ENCODE peak calls at places on chromosomes 11 and 22, in seven cellular contexts. L, T, J, V, Q, R and C are unnamed samples.

GRCh38 chr22:50209893-50210292 is 9.1 kb downstream of the SELENOO start:
- DNase-seq in J (no peak), Q (peak), V (peak), R (peak), T (peak), L (no peak), C (peak)

GRCh38 chr22:27024982-27025381 is 367.6 kb downstream of the MIAT start:
- DNase-seq in T (no peak), Q (no peak), V (no peak), R (no peak), L (no peak), J (no peak), C (no peak)

GRCh38 chr11:69642549-69642912 is 1.6 kb downstream of the CCND1 start:
- DNase-seq in V (peak), Q (no peak), L (no peak), T (no peak), J (no peak), R (peak), C (no peak)

GRCh38 chr11:7689239-7689638 is 15.9 kb upstream of the CYB5R2 start:
- DNase-seq in T (no peak), J (no peak), Q (no peak), R (no peak), L (no peak), V (no peak), C (no peak)

GRCh38 chr11:83033367-83033766 is 38.3 kb downstream of the RAB30 start:
- DNase-seq in R (no peak), V (no peak), Q (no peak), L (no peak), J (no peak), T (no peak), C (no peak)

GRCh38 chr22:43213066-43213465 is 26.1 kb upstream of the TTLL12 start:
- DNase-seq in V (peak), T (peak), R (no peak), L (no peak), J (no peak), Q (no peak), C (no peak)

GRCh38 chr11:96278039-96278897 is 64.7 kb downstream of the MAML2 start:
- DNase-seq in J (no peak), V (no peak), Q (no peak), R (no peak), L (no peak), T (no peak), C (no peak)

GRCh38 chr11:45646275-45646970 is 19.0 kb downstream of the CHST1 start:
- DNase-seq in R (peak), Q (no peak), J (peak), V (peak), L (peak), T (no peak), C (peak)

GRCh38 chr11:18054511-18055103 is 8.5 kb upstream of the TPH1 start:
- DNase-seq in R (no peak), T (no peak), L (no peak), V (no peak), Q (no peak), J (no peak), C (no peak)

GRCh38 chr11:123484448-123484847 is 54.4 kb downstream of the GRAMD1B start:
- DNase-seq in R (no peak), J (no peak), T (no peak), V (no peak), L (no peak), Q (no peak), C (no peak)

DNA sequence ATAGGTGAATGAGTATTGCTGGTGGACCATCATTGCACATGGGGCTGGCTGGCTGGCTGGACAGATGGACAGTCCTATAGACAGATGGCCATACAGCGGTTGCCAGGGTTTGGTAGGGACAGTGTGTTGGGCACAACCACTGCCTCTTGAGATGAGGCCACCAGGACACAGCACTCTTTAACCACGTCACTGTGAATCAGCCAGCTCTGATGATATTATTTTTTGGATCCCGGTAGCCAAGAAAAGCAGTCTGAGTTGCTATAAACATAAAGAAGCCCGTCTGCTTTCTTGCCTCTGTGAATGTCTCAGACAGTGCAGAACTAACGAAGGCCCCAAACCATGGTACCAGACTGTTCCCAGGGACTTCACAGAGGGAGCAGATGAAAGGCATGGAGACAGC is 115.9 kb upstream of the CSNK2A3 start:
- DNase-seq in Q (no peak), L (no peak), J (no peak), V (no peak), T (no peak), R (no peak), C (no peak)
- TF ChIP-seq JUND in Q (no peak), L (no peak), J (no peak), V (no peak), T (no peak), R (no peak), C (no peak)

GRCh38 chr22:35552186-35552842 is 11.7 kb downstream of the RASD2 start:
- DNase-seq in Q (peak), T (peak), V (peak), R (peak), L (no peak), J (peak), C (peak)
- TF ChIP-seq JUND in Q (no peak), T (no peak), V (no peak), R (no peak), L (no peak), J (no peak), C (no peak)

GRCh38 chr22:28711341-28711740 is 30.3 kb downstream of the CHEK2 start:
- DNase-seq in L (no peak), T (no peak), J (no peak), R (no peak), V (no peak), Q (no peak), C (no peak)

GRCh38 chr22:28714043-28714442 is 27.6 kb downstream of the CHEK2 start:
- DNase-seq in V (no peak), L (no peak), J (no peak), R (no peak), Q (no peak), T (no peak), C (no peak)

GRCh38 chr22:28711820-28712777 is 29.5 kb downstream of the CHEK2 start:
- DNase-seq in V (no peak), R (no peak), L (no peak), Q (peak), J (no peak), T (no peak), C (no peak)

GRCh38 chr22:28710112-28710888 is 30.7 kb upstream of the TTC28 start:
- DNase-seq in R (peak), V (no peak), T (no peak), Q (peak), L (no peak), J (no peak), C (no peak)

GRCh38 chr22:28710889-28711285 is 30.7 kb downstream of the CHEK2 start:
- DNase-seq in V (no peak), T (no peak), L (no peak), R (peak), J (no peak), Q (no peak), C (no peak)
- TF ChIP-seq JUND in V (no peak), T (no peak), L (no peak), R (no peak), J (no peak), Q (no peak), C (no peak)

GRCh38 chr11:111297696-111298095 is 650 bp upstream of the POU2AF3 start:
- DNase-seq in V (no peak), T (peak), L (no peak), J (no peak), R (no peak), Q (no peak), C (no peak)

GRCh38 chr11:111298466-111299110 is at the start of gene POU2AF3:
- DNase-seq in J (no peak), T (no peak), Q (no peak), L (no peak), R (no peak), V (no peak), C (no peak)

GRCh38 chr11:111300569-111300968 is 2.2 kb downstream of the POU2AF3 start:
- DNase-seq in L (no peak), R (no peak), Q (no peak), T (no peak), J (no peak), V (no peak), C (no peak)

GRCh38 chr11:111301004-111301839 is 2.9 kb downstream of the POU2AF3 start:
- DNase-seq in J (no peak), L (no peak), R (no peak), V (no peak), T (no peak), Q (no peak), C (no peak)

GRCh38 chr11:111299111-111300026 is 1.0 kb downstream of the POU2AF3 start:
- DNase-seq in R (peak), T (peak), J (no peak), Q (peak), L (no peak), V (no peak), C (peak)
- TF ChIP-seq JUND in R (no peak), T (no peak), J (no peak), Q (no peak), L (no peak), V (no peak), C (no peak)

DNA sequence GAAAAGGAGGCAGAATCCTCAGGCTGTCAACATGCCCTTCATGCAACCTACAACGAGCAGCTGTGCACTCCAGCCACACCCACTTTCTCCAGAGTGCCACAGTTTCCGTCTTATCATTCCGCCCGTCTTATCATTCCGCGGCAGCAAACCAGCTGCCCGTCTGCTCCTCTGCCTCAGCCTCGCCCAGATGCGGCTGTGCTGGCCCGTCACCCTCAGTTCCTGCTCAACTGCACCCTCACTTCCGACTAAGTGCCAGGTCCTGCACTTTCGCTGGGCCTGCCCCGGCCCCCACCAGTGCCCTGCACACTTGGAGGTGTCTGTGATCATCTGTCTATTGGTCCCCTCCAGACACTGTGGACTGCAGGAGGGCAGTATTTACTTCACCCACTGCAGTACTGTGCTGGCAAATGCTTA is 43.7 kb downstream of the MICAL3 start:
- DNase-seq in V (peak), L (no peak), R (peak), T (no peak), Q (no peak), J (no peak), C (no peak)
- TF ChIP-seq JUND in V (peak), L (no peak), R (no peak), T (no peak), Q (no peak), J (no peak), C (no peak)

DNA sequence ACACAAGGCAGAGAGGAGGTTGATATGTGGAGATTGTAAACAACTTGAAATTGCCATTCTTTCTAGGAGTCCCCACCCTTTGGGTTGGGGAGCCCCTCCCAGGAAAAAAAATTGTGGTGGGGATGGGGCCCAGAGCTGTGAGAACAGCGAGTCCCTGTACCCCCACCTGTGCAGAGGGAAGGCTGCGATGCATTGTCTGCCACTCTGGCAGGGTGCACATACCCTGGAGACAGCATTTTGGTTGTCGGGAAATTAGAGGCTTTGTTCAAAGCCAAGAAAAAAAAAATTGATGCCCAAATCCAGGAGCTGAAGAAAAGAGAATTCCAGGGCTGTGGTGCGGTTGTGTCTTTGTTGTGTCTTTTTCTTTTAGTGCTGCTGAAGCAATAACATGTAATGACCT is 8.2 kb upstream of the PKNOX2 start:
- DNase-seq in R (no peak), J (no peak), T (no peak), Q (no peak), V (no peak), L (no peak), C (no peak)
- TF ChIP-seq JUND in R (no peak), J (no peak), T (no peak), Q (no peak), V (no peak), L (no peak), C (no peak)

DNA sequence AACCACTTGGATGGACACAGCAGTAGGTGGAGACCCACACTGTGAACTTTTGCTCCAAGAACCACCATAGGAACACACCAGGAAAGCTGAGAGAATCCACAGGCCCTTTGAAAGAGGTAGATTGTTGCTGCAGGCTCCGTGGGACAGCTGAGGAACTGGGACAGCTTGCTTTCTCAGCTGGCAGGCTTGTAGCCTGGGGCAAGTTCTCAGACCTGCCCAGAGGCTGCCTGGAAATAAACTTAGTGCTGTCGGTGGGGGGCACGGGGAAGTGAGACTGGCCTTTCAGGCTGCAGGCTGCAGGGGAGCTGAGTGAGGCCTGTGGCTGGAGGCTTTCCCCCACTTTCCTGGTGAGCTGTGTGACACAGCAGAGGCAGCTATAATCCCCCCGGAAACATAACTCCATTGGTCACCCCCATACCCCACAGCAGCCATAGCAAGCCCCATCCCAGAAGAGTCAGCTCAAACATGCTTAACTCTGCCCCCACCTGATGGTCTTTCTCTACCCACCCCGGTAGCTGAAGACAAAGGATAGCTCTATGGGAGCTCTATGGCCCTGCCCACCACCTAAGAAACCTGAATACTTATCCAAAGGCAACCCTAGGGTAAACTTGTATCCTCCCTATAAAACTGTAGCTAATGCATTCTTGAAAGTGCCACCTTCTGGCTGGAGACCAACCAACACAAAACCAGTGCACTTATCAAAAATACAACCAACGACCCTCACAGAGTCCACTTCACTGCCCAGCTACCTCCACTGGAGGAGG is 21.4 kb upstream of the ACRV1 start:
- DNase-seq in Q (no peak), T (no peak), L (no peak), R (no peak), J (no peak), V (no peak), C (no peak)
- TF ChIP-seq JUND in Q (no peak), T (no peak), L (no peak), R (no peak), J (no peak), V (no peak), C (no peak)

GRCh38 chr22:45334068-45334467 is 24.3 kb downstream of the FAM118A start:
- DNase-seq in V (no peak), T (no peak), J (no peak), R (no peak), Q (no peak), L (no peak), C (no peak)

GRCh38 chr22:45335854-45336492 is 26.2 kb downstream of the FAM118A start:
- DNase-seq in V (no peak), Q (no peak), L (no peak), J (no peak), R (no peak), T (no peak), C (no peak)

GRCh38 chr22:45334528-45334927 is 24.8 kb downstream of the FAM118A start:
- DNase-seq in L (no peak), J (no peak), T (no peak), R (no peak), V (no peak), Q (no peak), C (no peak)

GRCh38 chr22:45336971-45337431 is 27.3 kb downstream of the FAM118A start:
- DNase-seq in Q (no peak), J (no peak), L (no peak), V (no peak), R (no peak), T (no peak), C (no peak)

GRCh38 chr22:45335021-45335818 is 25.5 kb downstream of the FAM118A start:
- DNase-seq in Q (no peak), T (peak), R (peak), L (no peak), J (no peak), V (no peak), C (no peak)
- TF ChIP-seq JUND in Q (no peak), T (no peak), R (no peak), L (no peak), J (no peak), V (no peak), C (no peak)

DNA sequence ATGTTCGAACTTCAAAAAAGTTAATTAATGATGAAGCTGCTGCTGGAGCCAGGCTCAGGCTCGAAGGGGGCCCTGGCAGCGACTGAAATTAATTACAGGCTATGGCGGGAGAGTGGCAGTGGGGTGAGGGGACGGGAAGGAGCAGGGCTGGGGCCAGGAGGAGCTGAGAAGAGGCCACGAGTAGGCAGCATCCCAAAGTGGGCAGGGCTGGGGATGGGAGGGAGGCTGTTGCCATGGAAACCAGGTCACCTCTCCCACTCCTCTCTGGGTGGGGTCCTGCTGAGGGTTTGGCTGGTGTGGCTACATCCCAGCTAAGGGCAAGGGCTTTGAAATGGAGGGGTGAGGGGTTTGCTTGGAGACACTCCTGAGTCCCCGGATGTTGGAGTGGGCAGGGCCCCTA is 23.9 kb downstream of the CACNA1I start:
- DNase-seq in T (no peak), L (no peak), R (no peak), Q (no peak), V (no peak), J (no peak), C (no peak)
- TF ChIP-seq JUND in T (no peak), L (no peak), R (no peak), Q (no peak), V (no peak), J (no peak), C (no peak)

GRCh38 chr11:16905375-16905774 is 108.8 kb downstream of the PLEKHA7 start:
- DNase-seq in Q (no peak), V (no peak), T (no peak), L (no peak), R (no peak), J (no peak), C (no peak)

GRCh38 chr11:16899708-16900107 is 114.5 kb downstream of the PLEKHA7 start:
- DNase-seq in Q (no peak), T (no peak), J (no peak), L (no peak), V (no peak), R (no peak), C (no peak)

GRCh38 chr11:16902182-16902581 is 112.0 kb downstream of the PLEKHA7 start:
- DNase-seq in R (no peak), J (peak), Q (no peak), V (no peak), T (no peak), L (peak), C (no peak)

GRCh38 chr11:16898274-16898985 is 115.8 kb downstream of the PLEKHA7 start:
- DNase-seq in T (no peak), V (no peak), J (no peak), Q (no peak), L (no peak), R (no peak), C (no peak)

DNA sequence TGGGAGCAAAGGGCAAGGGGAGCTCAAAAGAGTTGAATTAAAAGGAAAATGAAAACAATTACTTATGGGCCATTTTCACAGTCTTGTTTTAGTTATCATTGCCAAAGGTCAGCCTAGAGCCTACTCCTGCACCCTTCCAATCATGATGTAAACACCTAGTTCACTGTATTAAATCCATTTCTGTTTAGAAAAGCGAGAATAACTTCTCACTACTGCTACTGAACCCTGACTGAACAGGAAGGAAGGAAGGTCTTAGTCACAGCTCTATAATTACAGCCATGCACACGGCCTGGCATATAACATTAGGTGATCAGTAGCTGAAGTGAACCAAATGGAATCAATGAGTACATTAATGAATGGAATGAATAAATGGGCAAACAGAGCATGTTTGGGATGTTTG is 111.2 kb downstream of the PLEKHA7 start:
- DNase-seq in J (no peak), Q (no peak), R (no peak), V (no peak), L (peak), T (no peak), C (no peak)
- TF ChIP-seq JUND in J (peak), Q (no peak), R (no peak), V (no peak), L (no peak), T (no peak), C (no peak)